ENCODE peak calls at places on chromosomes 13 and 19, in four cellular contexts. L is iPS DF 6.9, X is left ventricle myocardium inferior, H is stomach. J is an unnamed sample. For H3K9me3 and H3K4me1, the result is how much of the 10 kb centered on the place peaks cover.

GRCh38 chr19:38656171-38656981 is 8.9 kb downstream of the ACTN4 start:
- DNase-seq in X (no peak), L (no peak), H (no peak), J (no peak)

GRCh38 chr13:77872995-77873394 is 45.6 kb downstream of the EDNRB start:
- DNase-seq in L (no peak), H (no peak), X (no peak), J (no peak)

GRCh38 chr19:20070691-20071090 is 7.1 kb upstream of the ZNF90 start:
- DNase-seq in X (no peak), L (no peak), H (no peak), J (no peak)

GRCh38 chr13:25971499-25972145 is 80.2 kb downstream of the SHISA2 start:
- DNase-seq in L (no peak), H (no peak), X (no peak), J (no peak)

GRCh38 chr13:99277629-99278028 is 19.4 kb upstream of the GPR18 start:
- DNase-seq in H (no peak), L (no peak), X (no peak), J (no peak)

GRCh38 chr13:38657191-38657590 is 29.7 kb upstream of the FREM2 start:
- DNase-seq in X (no peak), H (no peak), L (no peak), J (no peak)

GRCh38 chr13:112776354-112776753 is 86.5 kb downstream of the ATP11A start:
- DNase-seq in L (no peak), X (no peak), H (no peak), J (no peak)

GRCh38 chr13:67221630-67222226 is 8.4 kb downstream of the PCDH9 start:
- DNase-seq in X (no peak), H (no peak), L (no peak), J (no peak)

GRCh38 chr13:100545684-100546061 is 42.9 kb downstream of the GGACT start:
- DNase-seq in X (no peak), H (no peak), L (no peak), J (no peak)

GRCh38 chr19:9487016-9487415 is 11.4 kb downstream of the ZNF560 start:
- DNase-seq in X (no peak), L (no peak), H (no peak), J (no peak)
- H3K9me3 ChIP-seq in X (half or more), L (under half), H (under half), J (half or more)

DNA sequence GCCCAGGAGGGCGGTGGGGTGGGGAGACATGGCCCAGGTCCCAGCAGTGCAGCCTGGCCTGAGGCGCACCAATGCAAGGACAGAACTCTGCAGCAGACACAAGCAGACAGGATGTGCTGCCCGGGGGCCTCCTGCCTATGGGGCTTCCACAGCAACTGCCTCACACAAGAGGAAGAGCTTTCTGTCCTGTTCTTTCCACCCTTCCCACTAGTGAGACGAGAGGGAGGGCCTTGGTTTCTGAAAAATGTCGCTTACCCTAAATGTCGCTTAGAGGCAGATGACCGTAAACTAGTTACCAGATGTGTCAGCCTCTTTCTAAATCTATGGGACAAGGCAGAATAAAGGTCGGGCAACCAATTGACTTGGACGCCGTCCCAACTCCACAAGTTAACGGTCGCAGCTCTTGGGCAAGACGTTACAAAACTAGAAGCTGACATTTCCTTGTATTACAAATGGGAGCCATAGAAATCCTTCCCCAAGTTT is at the start of gene LAIR1:
- DNase-seq in H (peak), L (no peak), X (no peak), J (no peak)
- H3K4me1 ChIP-seq in H (under half), L (under half), X (under half), J (under half)

GRCh38 chr13:27923794-27924528 is 4.2 kb downstream of the PDX1 start:
- DNase-seq in X (no peak), L (no peak), H (no peak), J (no peak)

GRCh38 chr13:27922974-27923612 is 3.3 kb downstream of the PDX1 start:
- DNase-seq in X (no peak), L (no peak), H (no peak), J (no peak)

GRCh38 chr13:27920677-27921420 is 1.0 kb downstream of the PDX1 start:
- DNase-seq in L (no peak), X (no peak), H (no peak), J (no peak)

GRCh38 chr13:27921421-27921960 is 1.7 kb downstream of the PDX1 start:
- DNase-seq in L (no peak), H (no peak), X (no peak), J (no peak)

DNA sequence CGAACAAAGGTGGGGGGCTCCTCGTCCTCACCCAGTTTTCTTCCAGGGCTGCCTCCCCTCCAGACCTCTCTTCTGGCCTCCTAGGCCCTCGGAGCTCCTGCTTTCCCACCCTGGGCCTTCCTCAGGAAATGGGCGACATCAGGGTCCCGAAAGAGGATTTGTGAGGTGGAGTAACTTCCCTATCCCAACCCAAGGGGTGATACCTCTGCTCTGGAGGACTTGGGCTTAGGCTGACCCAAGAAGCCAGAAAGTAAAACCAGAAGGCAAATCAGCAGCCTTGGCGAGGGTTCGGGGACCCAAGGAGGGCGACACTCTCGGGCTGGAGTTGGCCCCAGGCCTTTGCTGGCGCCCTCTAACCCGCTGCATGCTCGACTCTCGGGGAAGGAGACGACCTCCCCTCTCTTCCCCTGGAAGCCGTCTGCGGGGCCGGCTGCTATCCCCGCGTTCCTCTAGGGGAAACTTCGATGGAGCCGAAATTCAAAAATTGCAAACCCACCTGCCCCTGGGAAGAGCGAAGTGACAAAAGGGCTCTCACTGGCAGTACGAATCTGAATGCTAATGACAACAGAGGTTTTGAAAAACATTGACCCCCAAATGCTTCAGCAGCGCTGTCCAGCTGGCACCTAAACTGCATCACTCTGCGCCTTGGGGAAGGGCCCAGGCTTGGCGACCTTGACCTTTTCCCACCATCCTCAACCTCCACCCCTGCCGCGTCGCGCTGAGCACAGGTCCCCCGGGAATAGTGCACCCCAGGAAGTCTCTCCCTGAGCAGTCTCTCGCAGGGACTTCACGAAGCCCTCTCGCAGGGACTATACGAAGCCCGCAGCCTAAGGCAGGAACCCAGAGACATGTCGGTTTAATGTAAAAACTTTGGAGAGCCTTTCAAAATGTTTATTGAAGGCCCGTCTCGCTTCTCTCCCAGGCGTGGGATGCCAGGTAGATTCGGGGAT is 2.4 kb downstream of the PDX1 start:
- DNase-seq in L (no peak), X (no peak), H (no peak), J (no peak)
- H3K9me3 ChIP-seq in L (under half), X (under half), H (under half), J (under half)

DNA sequence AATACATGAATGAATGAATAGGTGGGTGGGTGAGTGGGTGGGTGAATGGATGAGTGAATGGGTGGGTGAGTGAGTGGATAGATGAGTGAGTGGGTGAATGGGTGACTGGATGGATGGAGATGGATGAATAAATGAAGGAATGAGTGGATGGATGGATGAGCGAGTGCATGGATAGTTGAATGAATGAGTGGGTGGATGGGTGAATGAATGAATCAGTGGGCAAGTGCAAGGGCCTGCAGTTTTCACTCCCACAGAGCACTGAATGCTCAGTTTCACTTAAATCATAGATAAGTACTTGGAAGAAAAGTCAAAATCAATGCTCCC is 12.4 kb downstream of the GAS6 start:
- DNase-seq in H (no peak), X (no peak), L (no peak), J (no peak)
- H3K4me1 ChIP-seq in H (under half), X (half or more), L (under half), J (under half)

GRCh38 chr19:15989889-15990288 is 41.1 kb downstream of the OR10H4 start:
- DNase-seq in L (no peak), H (no peak), X (no peak), J (no peak)
- H3K9me3 ChIP-seq in L (under half), H (under half), X (under half), J (under half)

DNA sequence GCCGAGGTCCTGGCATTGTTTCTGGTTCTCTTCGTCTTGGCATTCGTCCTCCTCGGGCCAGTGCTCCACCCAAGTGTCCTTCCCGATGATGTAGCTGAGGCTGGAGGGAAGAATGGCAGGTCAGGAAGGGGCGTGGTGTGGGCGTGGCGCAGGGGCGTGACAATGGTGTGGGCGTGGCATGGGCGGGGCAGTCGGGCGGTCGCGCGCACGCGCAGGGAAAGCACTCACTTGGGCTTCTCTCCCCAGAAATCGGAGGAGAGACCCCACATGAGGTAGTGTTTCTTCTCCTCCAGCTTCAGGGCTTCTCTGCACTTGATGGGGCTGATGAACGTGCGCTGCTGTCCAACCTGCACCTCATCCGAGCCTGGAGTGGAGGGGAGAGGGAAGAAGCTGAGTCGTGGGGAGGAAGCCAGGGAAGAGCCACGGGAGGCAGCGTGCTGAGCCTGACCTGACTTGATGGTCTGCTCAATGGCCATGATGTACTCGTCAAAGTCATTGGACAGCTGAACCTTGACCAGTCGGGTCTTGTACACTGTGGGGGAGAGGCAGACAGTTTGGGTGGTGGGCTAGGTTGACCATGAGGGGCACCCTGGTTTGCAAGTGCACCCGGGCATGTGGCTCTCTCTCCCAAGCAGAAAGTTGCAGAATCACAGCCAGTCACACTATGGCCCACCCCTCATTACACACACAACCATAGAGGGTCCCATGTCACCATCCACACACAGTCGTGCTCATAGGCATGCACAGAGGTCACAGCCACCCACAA is 8.1 kb upstream of the TNFSF14 start:
- DNase-seq in L (no peak), X (no peak), H (no peak), J (peak)
- H3K4me1 ChIP-seq in L (under half), X (under half), H (under half), J (under half)